ENCODE peak calls at places on chromosomes 11 and 22, in nine cellular contexts. One of them, this sample, is unnamed.

GRCh38 chr22:42855726-42856125 is 1.3 kb downstream of the ARFGAP3 start:
- DNase-seq in left ventricle myocardium inferior: no peak
- DNase-seq in tibial artery: no peak
- DNase-seq in spleen: peak
- DNase-seq in fibroblast of mammary gland: no peak
- DNase-seq in body of pancreas: no peak
- DNase-seq in mesothelial cell of epicardium: no peak
- DNase-seq in fibroblast of pulmonary artery: no peak
- DNase-seq in fibroblast of lung: no peak
- DNase-seq in this sample: no peak

GRCh38 chr11:7612661-7613393 is 60.5 kb downstream of the CYB5R2 start:
- DNase-seq in left ventricle myocardium inferior: no peak
- DNase-seq in tibial artery: no peak
- DNase-seq in spleen: no peak
- DNase-seq in fibroblast of mammary gland: no peak
- DNase-seq in body of pancreas: peak
- DNase-seq in mesothelial cell of epicardium: no peak
- DNase-seq in fibroblast of pulmonary artery: peak
- DNase-seq in fibroblast of lung: peak
- DNase-seq in this sample: no peak

GRCh38 chr22:28462041-28462440 is 217.6 kb downstream of the TTC28 start:
- DNase-seq in left ventricle myocardium inferior: no peak
- DNase-seq in tibial artery: no peak
- DNase-seq in spleen: no peak
- DNase-seq in fibroblast of mammary gland: no peak
- DNase-seq in body of pancreas: no peak
- DNase-seq in mesothelial cell of epicardium: no peak
- DNase-seq in fibroblast of pulmonary artery: no peak
- DNase-seq in fibroblast of lung: no peak
- DNase-seq in this sample: no peak

GRCh38 chr11:10503217-10503616 is 37.8 kb downstream of the RNF141 start:
- DNase-seq in left ventricle myocardium inferior: no peak
- DNase-seq in tibial artery: no peak
- DNase-seq in spleen: no peak
- DNase-seq in fibroblast of mammary gland: no peak
- DNase-seq in body of pancreas: no peak
- DNase-seq in mesothelial cell of epicardium: no peak
- DNase-seq in fibroblast of pulmonary artery: no peak
- DNase-seq in fibroblast of lung: no peak
- DNase-seq in this sample: no peak

GRCh38 chr11:130829801-130830562 is 86.3 kb downstream of the SNX19 start:
- DNase-seq in left ventricle myocardium inferior: peak
- DNase-seq in tibial artery: peak
- DNase-seq in spleen: no peak
- DNase-seq in fibroblast of mammary gland: peak
- DNase-seq in body of pancreas: no peak
- DNase-seq in mesothelial cell of epicardium: no peak
- DNase-seq in fibroblast of pulmonary artery: peak
- DNase-seq in fibroblast of lung: peak
- DNase-seq in this sample: no peak

GRCh38 chr22:26406118-26406517 is 22.9 kb upstream of the ASPHD2 start:
- DNase-seq in left ventricle myocardium inferior: no peak
- DNase-seq in tibial artery: no peak
- DNase-seq in spleen: no peak
- DNase-seq in fibroblast of mammary gland: peak
- DNase-seq in body of pancreas: no peak
- DNase-seq in mesothelial cell of epicardium: no peak
- DNase-seq in fibroblast of pulmonary artery: peak
- DNase-seq in fibroblast of lung: peak
- DNase-seq in this sample: no peak

GRCh38 chr22:44520695-44521094 is 22.7 kb upstream of the RTL6 start:
- DNase-seq in left ventricle myocardium inferior: no peak
- DNase-seq in tibial artery: no peak
- DNase-seq in spleen: no peak
- DNase-seq in fibroblast of mammary gland: no peak
- DNase-seq in body of pancreas: no peak
- DNase-seq in mesothelial cell of epicardium: no peak
- DNase-seq in fibroblast of pulmonary artery: no peak
- DNase-seq in fibroblast of lung: peak
- DNase-seq in this sample: no peak

GRCh38 chr11:46491661-46492331 is 100.2 kb upstream of the CHRM4 start:
- DNase-seq in left ventricle myocardium inferior: no peak
- DNase-seq in tibial artery: no peak
- DNase-seq in spleen: no peak
- DNase-seq in fibroblast of mammary gland: no peak
- DNase-seq in body of pancreas: no peak
- DNase-seq in mesothelial cell of epicardium: no peak
- DNase-seq in fibroblast of pulmonary artery: no peak
- DNase-seq in fibroblast of lung: peak
- DNase-seq in this sample: no peak

GRCh38 chr22:50312371-50312770 is 4.9 kb upstream of the PLXNB2 start:
- DNase-seq in left ventricle myocardium inferior: no peak
- DNase-seq in tibial artery: no peak
- DNase-seq in spleen: no peak
- DNase-seq in fibroblast of mammary gland: no peak
- DNase-seq in body of pancreas: no peak
- DNase-seq in mesothelial cell of epicardium: no peak
- DNase-seq in fibroblast of pulmonary artery: no peak
- DNase-seq in fibroblast of lung: no peak
- DNase-seq in this sample: no peak

GRCh38 chr11:12330491-12331231 is 46.7 kb upstream of the PARVA start:
- DNase-seq in left ventricle myocardium inferior: no peak
- DNase-seq in tibial artery: no peak
- DNase-seq in spleen: no peak
- DNase-seq in fibroblast of mammary gland: no peak
- DNase-seq in body of pancreas: peak
- DNase-seq in mesothelial cell of epicardium: no peak
- DNase-seq in fibroblast of pulmonary artery: no peak
- DNase-seq in fibroblast of lung: peak
- DNase-seq in this sample: no peak

GRCh38 chr22:42611076-42611475 is 3.6 kb downstream of the POLDIP3 start:
- DNase-seq in left ventricle myocardium inferior: no peak
- DNase-seq in tibial artery: no peak
- DNase-seq in spleen: no peak
- DNase-seq in fibroblast of mammary gland: peak
- DNase-seq in body of pancreas: no peak
- DNase-seq in mesothelial cell of epicardium: no peak
- DNase-seq in fibroblast of pulmonary artery: peak
- DNase-seq in fibroblast of lung: no peak
- DNase-seq in this sample: no peak

GRCh38 chr11:126339866-126340434 is 15.5 kb upstream of the ST3GAL4 start:
- DNase-seq in left ventricle myocardium inferior: peak
- DNase-seq in tibial artery: no peak
- DNase-seq in spleen: peak
- DNase-seq in fibroblast of mammary gland: peak
- DNase-seq in body of pancreas: peak
- DNase-seq in mesothelial cell of epicardium: no peak
- DNase-seq in fibroblast of pulmonary artery: peak
- DNase-seq in fibroblast of lung: peak
- DNase-seq in this sample: no peak

GRCh38 chr11:134361241-134361640 is 29.5 kb downstream of the GLB1L2 start:
- DNase-seq in left ventricle myocardium inferior: no peak
- DNase-seq in tibial artery: no peak
- DNase-seq in spleen: peak
- DNase-seq in fibroblast of mammary gland: no peak
- DNase-seq in body of pancreas: peak
- DNase-seq in mesothelial cell of epicardium: no peak
- DNase-seq in fibroblast of pulmonary artery: no peak
- DNase-seq in fibroblast of lung: no peak
- DNase-seq in this sample: no peak

GRCh38 chr22:44404341-44405020 is 91.7 kb upstream of the SHISAL1 start:
- DNase-seq in left ventricle myocardium inferior: peak
- DNase-seq in tibial artery: no peak
- DNase-seq in spleen: peak
- DNase-seq in fibroblast of mammary gland: no peak
- DNase-seq in body of pancreas: peak
- DNase-seq in mesothelial cell of epicardium: no peak
- DNase-seq in fibroblast of pulmonary artery: no peak
- DNase-seq in fibroblast of lung: no peak
- DNase-seq in this sample: no peak

GRCh38 chr11:62401781-62402180 is 17.1 kb upstream of the SCGB1A1 start:
- DNase-seq in left ventricle myocardium inferior: no peak
- DNase-seq in tibial artery: no peak
- DNase-seq in spleen: peak
- DNase-seq in fibroblast of mammary gland: no peak
- DNase-seq in body of pancreas: no peak
- DNase-seq in mesothelial cell of epicardium: no peak
- DNase-seq in fibroblast of pulmonary artery: no peak
- DNase-seq in fibroblast of lung: no peak
- DNase-seq in this sample: no peak

GRCh38 chr11:76661835-76662434 is 8.6 kb downstream of the LRRC32 start:
- DNase-seq in left ventricle myocardium inferior: no peak
- DNase-seq in tibial artery: peak
- DNase-seq in spleen: peak
- DNase-seq in fibroblast of mammary gland: no peak
- DNase-seq in body of pancreas: no peak
- DNase-seq in mesothelial cell of epicardium: no peak
- DNase-seq in fibroblast of pulmonary artery: no peak
- DNase-seq in fibroblast of lung: peak
- DNase-seq in this sample: no peak

DNA sequence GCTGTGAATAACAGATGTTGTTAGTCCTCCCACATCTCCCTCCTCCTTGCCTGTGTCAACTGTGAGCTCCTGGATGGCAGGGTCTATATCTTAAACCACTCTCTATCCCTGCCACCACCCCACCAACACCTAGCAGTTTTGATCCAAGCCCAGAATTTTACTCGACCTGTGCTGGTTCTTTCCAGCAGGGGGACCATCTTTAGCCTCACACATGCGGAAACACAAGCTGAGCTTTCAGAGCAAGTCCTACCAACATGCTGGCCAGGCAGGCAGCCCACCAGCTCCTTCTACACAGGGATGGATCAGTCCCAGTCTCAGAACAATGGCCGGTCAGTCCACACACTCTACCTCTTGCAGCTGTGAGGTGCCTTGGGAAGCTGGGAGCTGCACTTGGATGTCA is 231.5 kb downstream of the NXPE2 start:
- DNase-seq in left ventricle myocardium inferior: no peak
- DNase-seq in tibial artery: no peak
- DNase-seq in spleen: no peak
- DNase-seq in fibroblast of mammary gland: no peak
- DNase-seq in body of pancreas: no peak
- DNase-seq in mesothelial cell of epicardium: no peak
- DNase-seq in fibroblast of pulmonary artery: no peak
- DNase-seq in fibroblast of lung: no peak
- DNase-seq in this sample: no peak
- TF ChIP-seq CTCF in left ventricle myocardium inferior: no peak
- TF ChIP-seq CTCF in tibial artery: no peak
- TF ChIP-seq CTCF in spleen: no peak
- TF ChIP-seq CTCF in fibroblast of mammary gland: no peak
- TF ChIP-seq CTCF in body of pancreas: no peak
- TF ChIP-seq CTCF in mesothelial cell of epicardium: no peak
- TF ChIP-seq CTCF in fibroblast of pulmonary artery: no peak
- TF ChIP-seq CTCF in fibroblast of lung: no peak
- TF ChIP-seq CTCF in this sample: no peak

DNA sequence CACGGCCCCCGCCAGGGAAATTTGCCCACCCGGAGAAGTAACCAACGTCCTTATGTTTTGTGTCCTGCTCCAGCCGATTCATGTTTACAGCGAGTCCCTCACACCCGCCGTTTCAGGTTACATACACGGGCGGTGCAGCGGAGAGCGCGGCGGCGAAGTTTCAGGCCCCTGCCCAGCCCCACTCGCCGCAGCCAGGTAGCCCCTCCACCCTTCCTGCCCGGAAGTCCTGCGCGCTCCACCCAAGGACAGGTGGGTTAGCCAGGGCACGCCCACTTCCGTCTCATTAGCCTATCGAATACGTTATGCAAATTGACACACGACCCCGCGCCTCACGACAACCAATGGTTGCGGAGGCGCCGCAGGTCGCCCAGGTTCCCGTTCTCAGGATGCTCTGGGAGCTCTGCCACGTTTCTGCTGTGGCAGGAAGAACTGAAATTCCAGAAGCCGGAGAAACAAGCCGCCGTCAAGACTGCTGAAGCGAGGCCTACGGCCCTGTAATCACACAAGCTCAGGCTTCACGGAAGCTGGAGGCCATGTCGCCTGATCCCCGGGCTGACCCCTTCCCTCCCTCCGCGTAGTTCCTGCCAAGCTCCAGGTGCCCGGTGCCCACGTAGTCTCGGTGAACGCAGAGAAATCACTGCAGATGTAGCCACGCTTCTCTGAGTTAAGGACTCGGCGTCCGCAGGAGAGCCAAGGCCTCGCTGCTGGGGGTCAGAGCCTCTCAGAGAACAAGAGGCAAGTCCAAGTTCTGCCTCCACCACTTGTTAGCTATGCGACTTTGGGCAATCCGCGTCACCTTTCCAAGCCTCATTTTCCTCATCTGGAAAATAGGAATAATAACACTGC is 22.4 kb upstream of the MYH9 start:
- DNase-seq in left ventricle myocardium inferior: peak
- DNase-seq in tibial artery: peak
- DNase-seq in spleen: peak
- DNase-seq in fibroblast of mammary gland: no peak
- DNase-seq in body of pancreas: peak
- DNase-seq in mesothelial cell of epicardium: peak
- DNase-seq in fibroblast of pulmonary artery: peak
- DNase-seq in fibroblast of lung: peak
- DNase-seq in this sample: peak
- TF ChIP-seq CTCF in left ventricle myocardium inferior: no peak
- TF ChIP-seq CTCF in tibial artery: no peak
- TF ChIP-seq CTCF in spleen: peak
- TF ChIP-seq CTCF in fibroblast of mammary gland: no peak
- TF ChIP-seq CTCF in body of pancreas: peak
- TF ChIP-seq CTCF in mesothelial cell of epicardium: peak
- TF ChIP-seq CTCF in fibroblast of pulmonary artery: no peak
- TF ChIP-seq CTCF in fibroblast of lung: no peak
- TF ChIP-seq CTCF in this sample: no peak

DNA sequence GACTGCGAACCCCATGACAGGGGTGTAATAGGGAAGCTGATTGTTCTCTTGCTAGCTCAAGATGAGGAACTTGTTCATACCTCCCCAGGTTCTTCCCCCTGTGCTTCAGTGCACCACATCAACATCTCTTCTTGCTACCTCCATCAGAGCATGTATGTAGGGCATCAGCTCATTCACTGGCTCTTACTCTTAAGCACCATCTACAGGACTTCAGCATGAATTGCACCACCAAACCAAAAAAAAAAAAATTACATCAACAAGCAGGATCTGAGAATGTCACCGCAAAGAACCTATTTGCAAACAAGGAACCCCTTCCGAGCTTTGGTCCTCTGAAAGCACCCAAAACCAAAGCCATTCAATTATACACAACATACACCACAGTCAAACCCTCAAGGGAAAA is 2226.5 kb upstream of the RAG2 start:
- DNase-seq in left ventricle myocardium inferior: no peak
- DNase-seq in tibial artery: no peak
- DNase-seq in spleen: no peak
- DNase-seq in fibroblast of mammary gland: no peak
- DNase-seq in body of pancreas: no peak
- DNase-seq in mesothelial cell of epicardium: no peak
- DNase-seq in fibroblast of pulmonary artery: peak
- DNase-seq in fibroblast of lung: peak
- DNase-seq in this sample: no peak
- TF ChIP-seq CTCF in left ventricle myocardium inferior: no peak
- TF ChIP-seq CTCF in tibial artery: no peak
- TF ChIP-seq CTCF in spleen: no peak
- TF ChIP-seq CTCF in fibroblast of mammary gland: no peak
- TF ChIP-seq CTCF in body of pancreas: no peak
- TF ChIP-seq CTCF in mesothelial cell of epicardium: no peak
- TF ChIP-seq CTCF in fibroblast of pulmonary artery: peak
- TF ChIP-seq CTCF in fibroblast of lung: no peak
- TF ChIP-seq CTCF in this sample: no peak

GRCh38 chr11:1011320-1011698 is 25.2 kb downstream of the MUC6 start:
- DNase-seq in left ventricle myocardium inferior: no peak
- DNase-seq in tibial artery: no peak
- DNase-seq in spleen: no peak
- DNase-seq in fibroblast of mammary gland: no peak
- DNase-seq in body of pancreas: peak
- DNase-seq in mesothelial cell of epicardium: no peak
- DNase-seq in fibroblast of pulmonary artery: no peak
- DNase-seq in fibroblast of lung: no peak
- DNase-seq in this sample: no peak
- TF ChIP-seq CTCF in left ventricle myocardium inferior: no peak
- TF ChIP-seq CTCF in tibial artery: no peak
- TF ChIP-seq CTCF in spleen: no peak
- TF ChIP-seq CTCF in fibroblast of mammary gland: no peak
- TF ChIP-seq CTCF in body of pancreas: no peak
- TF ChIP-seq CTCF in mesothelial cell of epicardium: no peak
- TF ChIP-seq CTCF in fibroblast of pulmonary artery: no peak
- TF ChIP-seq CTCF in fibroblast of lung: no peak
- TF ChIP-seq CTCF in this sample: no peak